ENCODE peak calls at places on chromosomes 13 and 19, in ten cellular contexts. H is T47D; I is hepatic stellate cell; Q is thoracic aorta; V is activated CD8-positive, alpha-beta memory T cell treated with anti-CD3 and anti-CD28 coated beads for 1 hour; P is T-helper 17 cell; L is frontal cortex; E is activated CD8-positive, alpha-beta T cell treated with anti-CD3 and anti-CD28 coated beads for 36 hours; K is cardiac muscle cell; O is Calu3. T is an unnamed sample.

GRCh38 chr13:106599875-106600797 is 32.2 kb upstream of the ARGLU1 start:
- DNase-seq in O (no peak), E (peak; percentile 12), H (no peak), Q (no peak), K (no peak), V (no peak), L (no peak), P (no peak), I (no peak), T (peak; percentile 56)

GRCh38 chr19:19319725-19320361 is 466 bp downstream of the SUGP1 start:
- DNase-seq in K (no peak), E (peak; percentile 12), P (no peak), Q (no peak), L (no peak), O (no peak), I (no peak), H (no peak), V (no peak), T (peak; percentile 78)

GRCh38 chr13:46575321-46575721 is 22.4 kb downstream of the LRCH1 start:
- DNase-seq in I (peak; percentile 49), L (no peak), O (no peak), Q (no peak), K (no peak), V (no peak), H (no peak), E (peak; percentile 48), P (no peak), T (no peak)

GRCh38 chr13:28750187-28751045 is 31.6 kb upstream of the SLC46A3 start:
- DNase-seq in L (no peak), E (no peak), H (peak; percentile 88), I (no peak), K (no peak), O (no peak), V (no peak), Q (no peak), P (no peak), T (no peak)

GRCh38 chr13:62122434-62122833 is 706.8 kb upstream of the PCDH20 start:
- DNase-seq in E (no peak), V (no peak), L (no peak), O (no peak), K (no peak), I (no peak), Q (no peak), P (no peak), H (no peak), T (no peak)

GRCh38 chr19:50249636-50250035 is 46.2 kb downstream of the MYH14 start:
- DNase-seq in I (no peak), E (no peak), K (no peak), V (no peak), H (no peak), O (no peak), P (no peak), L (no peak), Q (no peak), T (peak; percentile 3)

GRCh38 chr19:8208119-8208709 is 956 bp upstream of the CERS4 start:
- DNase-seq in V (no peak), H (peak; percentile 71), Q (no peak), K (no peak), I (no peak), P (no peak), E (no peak), O (peak; percentile 15), L (peak; percentile 40), T (peak; percentile 72)

GRCh38 chr19:30450101-30450500 is 77.9 kb downstream of the ZNF536 start:
- DNase-seq in K (peak; percentile 2), Q (no peak), E (no peak), H (no peak), L (peak; percentile 60), O (no peak), I (no peak), V (no peak), P (no peak), T (no peak)

GRCh38 chr13:25118371-25118770 is 22.4 kb downstream of the PABPC3 start:
- DNase-seq in P (no peak), L (no peak), K (no peak), E (no peak), O (no peak), Q (no peak), V (no peak), I (no peak), H (no peak), T (no peak)

GRCh38 chr13:75544681-75545333 is 4.8 kb upstream of the UCHL3 start:
- DNase-seq in K (no peak), I (peak; percentile 28), Q (no peak), V (no peak), H (no peak), O (no peak), P (no peak), L (no peak), E (no peak), T (no peak)

GRCh38 chr13:23715762-23716235 is 145.6 kb downstream of the TNFRSF19 start:
- DNase-seq in O (peak; percentile 43), L (no peak), P (no peak), E (peak; percentile 7), V (no peak), Q (no peak), H (peak; percentile 30), K (peak; percentile 49), I (no peak), T (no peak)

GRCh38 chr19:2624537-2625091 is 77.9 kb downstream of the GNG7 start:
- DNase-seq in P (no peak), L (no peak), I (no peak), O (no peak), V (no peak), K (peak; percentile 51), H (peak; percentile 71), E (no peak), Q (no peak), T (peak; percentile 41)

GRCh38 chr13:18628428-18628827 is 553.2 kb downstream of the TUBA3C start:
- DNase-seq in H (no peak), L (no peak), I (no peak), O (no peak), Q (no peak), K (no peak), P (no peak), E (no peak), V (no peak), T (peak; percentile 22)

GRCh38 chr19:1488282-1488601 is 1.9 kb downstream of the PCSK4 start:
- DNase-seq in E (no peak), I (no peak), K (no peak), V (no peak), Q (no peak), P (no peak), H (no peak), O (no peak), L (no peak), T (no peak)

GRCh38 chr19:17996826-17997316 is 11.1 kb upstream of the ARRDC2 start:
- DNase-seq in O (peak; percentile 87), I (peak; percentile 90), P (peak; percentile 90), H (peak; percentile 76), L (peak; percentile 92), E (peak; percentile 91), Q (no peak), V (peak; percentile 62), K (peak; percentile 83), T (peak; percentile 99)

GRCh38 chr13:98216135-98216565 is 39.1 kb upstream of the RNF113B start:
- DNase-seq in L (peak; percentile 32), O (no peak), E (no peak), H (no peak), V (no peak), I (peak; percentile 92), K (peak; percentile 62), P (no peak), Q (no peak), T (peak; percentile 97)

GRCh38 chr13:113109151-113110047 is 3.8 kb downstream of the F7 start:
- DNase-seq in P (no peak), K (no peak), I (no peak), L (no peak), E (peak; percentile 44), O (no peak), H (no peak), Q (no peak), V (no peak), T (peak; percentile 66)

GRCh38 chr19:30065680-30066606 is 123.9 kb downstream of the URI1 start:
- DNase-seq in E (no peak), O (no peak), Q (no peak), I (no peak), H (no peak), L (no peak), K (no peak), P (no peak), V (no peak), T (peak; percentile 58)

GRCh38 chr13:46134961-46135522 is 30.2 kb upstream of the CPB2 start:
- DNase-seq in O (peak; percentile 46), L (no peak), P (no peak), H (peak; percentile 98), I (no peak), K (peak; percentile 72), E (no peak), V (no peak), Q (no peak), T (no peak)

GRCh38 chr13:111577956-111578595 is 257.6 kb downstream of the TEX29 start:
- DNase-seq in E (no peak), P (no peak), L (no peak), Q (no peak), I (no peak), K (no peak), H (no peak), V (no peak), O (no peak), T (no peak)

GRCh38 chr13:95226932-95227718 is 74.1 kb downstream of the ABCC4 start:
- DNase-seq in V (no peak), O (no peak), K (no peak), P (no peak), I (no peak), L (no peak), E (no peak), H (no peak), Q (no peak), T (no peak)

GRCh38 chr19:43618921-43619261 is 538 bp downstream of the ZNF428 start:
- DNase-seq in I (no peak), L (no peak), P (no peak), V (no peak), E (peak; percentile 84), H (no peak), O (peak; percentile 41), K (no peak), Q (no peak), T (peak; percentile 92)

GRCh38 chr13:77918391-77919261 is at the start of gene EDNRB:
- DNase-seq in H (peak; percentile 13), K (peak; percentile 59), O (no peak), E (peak; percentile 6), V (no peak), L (peak; percentile 37), P (no peak), I (peak; percentile 10), Q (no peak), T (peak; percentile 38)

GRCh38 chr19:31113250-31113685 is 236.0 kb downstream of the TSHZ3 start:
- DNase-seq in I (peak; percentile 42), L (no peak), V (no peak), K (no peak), P (no peak), E (no peak), O (no peak), H (no peak), Q (no peak), T (peak; percentile 77)

GRCh38 chr13:37869506-37869755 is 141 bp downstream of the TRPC4 start:
- DNase-seq in K (peak; percentile 10), I (no peak), O (no peak), L (no peak), Q (no peak), H (no peak), V (no peak), E (no peak), P (no peak), T (no peak)

GRCh38 chr13:108155185-108156106 is 59.9 kb downstream of the LIG4 start:
- DNase-seq in K (peak; percentile 65), O (peak; percentile 48), H (peak; percentile 61), I (peak; percentile 21), L (peak; percentile 41), Q (no peak), V (peak; percentile 4), E (peak; percentile 74), P (peak; percentile 48), T (no peak)

GRCh38 chr19:8577247-8577646 is at the start of gene MYO1F:
- DNase-seq in V (no peak), Q (no peak), E (no peak), L (no peak), I (no peak), H (no peak), P (no peak), O (no peak), K (no peak), T (no peak)

GRCh38 chr19:3075605-3076431 is 13.5 kb upstream of the TLE5 start:
- DNase-seq in P (peak; percentile 78), K (peak; percentile 61), L (peak; percentile 75), V (no peak), Q (no peak), I (peak; percentile 57), H (peak; percentile 56), O (peak; percentile 68), E (peak; percentile 83), T (peak; percentile 97)

T was measured in osteoblast.